ENCODE peak calls at places on chromosomes 7 and 10, in seven cellular contexts. One of them, this sample, is unnamed.
A peak's percentile ranks its signal among the peaks of the same experiment; 100 is the strongest.

GRCh38 chr10:115093776-115094361 is 704 bp downstream of the ATRNL1 start:
- DNase-seq in substantia nigra: no peak
- DNase-seq in CD4-positive, alpha-beta memory T cell: no peak
- DNase-seq in cardiac muscle cell: peak; percentile 23
- DNase-seq in tibial nerve: no peak
- DNase-seq in RWPE1: no peak
- DNase-seq in SJSA1: no peak
- DNase-seq in this sample: no peak

GRCh38 chr7:90210925-90211324 is 615 bp upstream of the STEAP2 start:
- DNase-seq in substantia nigra: no peak
- DNase-seq in CD4-positive, alpha-beta memory T cell: no peak
- DNase-seq in cardiac muscle cell: peak; percentile 9
- DNase-seq in tibial nerve: no peak
- DNase-seq in RWPE1: no peak
- DNase-seq in SJSA1: no peak
- DNase-seq in this sample: no peak

GRCh38 chr7:48116043-48116442 is 27.0 kb downstream of the UPP1 start:
- DNase-seq in substantia nigra: no peak
- DNase-seq in CD4-positive, alpha-beta memory T cell: no peak
- DNase-seq in cardiac muscle cell: no peak
- DNase-seq in tibial nerve: no peak
- DNase-seq in RWPE1: no peak
- DNase-seq in SJSA1: no peak
- DNase-seq in this sample: no peak

GRCh38 chr7:99623702-99624447 is 7.1 kb downstream of the ZSCAN25 start:
- DNase-seq in substantia nigra: no peak
- DNase-seq in CD4-positive, alpha-beta memory T cell: no peak
- DNase-seq in cardiac muscle cell: no peak
- DNase-seq in tibial nerve: no peak
- DNase-seq in RWPE1: no peak
- DNase-seq in SJSA1: no peak
- DNase-seq in this sample: no peak

GRCh38 chr7:41891967-41892755 is 189.3 kb upstream of the INHBA start:
- DNase-seq in substantia nigra: no peak
- DNase-seq in CD4-positive, alpha-beta memory T cell: no peak
- DNase-seq in cardiac muscle cell: peak; percentile 28
- DNase-seq in tibial nerve: no peak
- DNase-seq in RWPE1: no peak
- DNase-seq in SJSA1: no peak
- DNase-seq in this sample: no peak

GRCh38 chr7:45161842-45162241 is 4.3 kb downstream of the RAMP3 start:
- DNase-seq in substantia nigra: no peak
- DNase-seq in CD4-positive, alpha-beta memory T cell: no peak
- DNase-seq in cardiac muscle cell: no peak
- DNase-seq in tibial nerve: no peak
- DNase-seq in RWPE1: no peak
- DNase-seq in SJSA1: no peak
- DNase-seq in this sample: no peak

GRCh38 chr7:47221826-47222225 is 360.1 kb downstream of the TNS3 start:
- DNase-seq in substantia nigra: no peak
- DNase-seq in CD4-positive, alpha-beta memory T cell: no peak
- DNase-seq in cardiac muscle cell: no peak
- DNase-seq in tibial nerve: no peak
- DNase-seq in RWPE1: no peak
- DNase-seq in SJSA1: no peak
- DNase-seq in this sample: no peak

GRCh38 chr10:100327701-100328009 is 2.4 kb downstream of the PKD2L1 start:
- DNase-seq in substantia nigra: no peak
- DNase-seq in CD4-positive, alpha-beta memory T cell: no peak
- DNase-seq in cardiac muscle cell: no peak
- DNase-seq in tibial nerve: no peak
- DNase-seq in RWPE1: no peak
- DNase-seq in SJSA1: no peak
- DNase-seq in this sample: no peak

GRCh38 chr7:74183653-74184450 is 9.7 kb downstream of the EIF4H start:
- DNase-seq in substantia nigra: no peak
- DNase-seq in CD4-positive, alpha-beta memory T cell: no peak
- DNase-seq in cardiac muscle cell: no peak
- DNase-seq in tibial nerve: no peak
- DNase-seq in RWPE1: no peak
- DNase-seq in SJSA1: no peak
- DNase-seq in this sample: no peak

GRCh38 chr10:130171196-130171595 is 35.0 kb downstream of the GLRX3 start:
- DNase-seq in substantia nigra: no peak
- DNase-seq in CD4-positive, alpha-beta memory T cell: peak; percentile 56
- DNase-seq in cardiac muscle cell: no peak
- DNase-seq in tibial nerve: no peak
- DNase-seq in RWPE1: no peak
- DNase-seq in SJSA1: no peak
- DNase-seq in this sample: no peak

GRCh38 chr10:121579656-121580055 is 18.6 kb downstream of the FGFR2 start:
- DNase-seq in substantia nigra: no peak
- DNase-seq in CD4-positive, alpha-beta memory T cell: no peak
- DNase-seq in cardiac muscle cell: no peak
- DNase-seq in tibial nerve: no peak
- DNase-seq in RWPE1: peak; percentile 82
- DNase-seq in SJSA1: no peak
- DNase-seq in this sample: no peak

GRCh38 chr10:89700914-89701237 is 514 bp upstream of the KIF20B start:
- DNase-seq in substantia nigra: no peak
- DNase-seq in CD4-positive, alpha-beta memory T cell: no peak
- DNase-seq in cardiac muscle cell: no peak
- DNase-seq in tibial nerve: no peak
- DNase-seq in RWPE1: no peak
- DNase-seq in SJSA1: no peak
- DNase-seq in this sample: no peak

GRCh38 chr10:74967850-74968620 is 141.6 kb downstream of the KAT6B start:
- DNase-seq in substantia nigra: no peak
- DNase-seq in CD4-positive, alpha-beta memory T cell: peak; percentile 16
- DNase-seq in cardiac muscle cell: no peak
- DNase-seq in tibial nerve: no peak
- DNase-seq in RWPE1: peak; percentile 15
- DNase-seq in SJSA1: no peak
- DNase-seq in this sample: no peak

GRCh38 chr10:89549510-89549909 is 14.1 kb upstream of the SLC16A12 start:
- DNase-seq in substantia nigra: no peak
- DNase-seq in CD4-positive, alpha-beta memory T cell: no peak
- DNase-seq in cardiac muscle cell: no peak
- DNase-seq in tibial nerve: no peak
- DNase-seq in RWPE1: peak; percentile 61
- DNase-seq in SJSA1: no peak
- DNase-seq in this sample: no peak

GRCh38 chr10:73810358-73810734 is 1.1 kb downstream of the NDST2 start:
- DNase-seq in substantia nigra: no peak
- DNase-seq in CD4-positive, alpha-beta memory T cell: no peak
- DNase-seq in cardiac muscle cell: no peak
- DNase-seq in tibial nerve: no peak
- DNase-seq in RWPE1: no peak
- DNase-seq in SJSA1: no peak
- DNase-seq in this sample: no peak

GRCh38 chr10:111131168-111131799 is 54.5 kb downstream of the ADRA2A start:
- DNase-seq in substantia nigra: no peak
- DNase-seq in CD4-positive, alpha-beta memory T cell: no peak
- DNase-seq in cardiac muscle cell: no peak
- DNase-seq in tibial nerve: no peak
- DNase-seq in RWPE1: no peak
- DNase-seq in SJSA1: no peak
- DNase-seq in this sample: no peak

GRCh38 chr7:69062020-69062760 is 536.1 kb upstream of the AUTS2 start:
- DNase-seq in substantia nigra: no peak
- DNase-seq in CD4-positive, alpha-beta memory T cell: no peak
- DNase-seq in cardiac muscle cell: no peak
- DNase-seq in tibial nerve: no peak
- DNase-seq in RWPE1: no peak
- DNase-seq in SJSA1: no peak
- DNase-seq in this sample: no peak

GRCh38 chr10:4650109-4650508 is 175.9 kb upstream of the AKR1E2 start:
- DNase-seq in substantia nigra: no peak
- DNase-seq in CD4-positive, alpha-beta memory T cell: no peak
- DNase-seq in cardiac muscle cell: no peak
- DNase-seq in tibial nerve: no peak
- DNase-seq in RWPE1: no peak
- DNase-seq in SJSA1: peak; percentile 42
- DNase-seq in this sample: no peak

GRCh38 chr7:74405899-74406512 is 47.7 kb upstream of the GTF2IRD1 start:
- DNase-seq in substantia nigra: no peak
- DNase-seq in CD4-positive, alpha-beta memory T cell: no peak
- DNase-seq in cardiac muscle cell: no peak
- DNase-seq in tibial nerve: no peak
- DNase-seq in RWPE1: no peak
- DNase-seq in SJSA1: no peak
- DNase-seq in this sample: no peak

GRCh38 chr7:137873524-137873923 is 26.8 kb upstream of the DGKI start:
- DNase-seq in substantia nigra: no peak
- DNase-seq in CD4-positive, alpha-beta memory T cell: no peak
- DNase-seq in cardiac muscle cell: no peak
- DNase-seq in tibial nerve: no peak
- DNase-seq in RWPE1: no peak
- DNase-seq in SJSA1: peak; percentile 60
- DNase-seq in this sample: no peak

GRCh38 chr10:85674851-85675250 is 691.7 kb downstream of the GRID1 start:
- DNase-seq in substantia nigra: no peak
- DNase-seq in CD4-positive, alpha-beta memory T cell: no peak
- DNase-seq in cardiac muscle cell: no peak
- DNase-seq in tibial nerve: no peak
- DNase-seq in RWPE1: no peak
- DNase-seq in SJSA1: no peak
- DNase-seq in this sample: no peak

DNA sequence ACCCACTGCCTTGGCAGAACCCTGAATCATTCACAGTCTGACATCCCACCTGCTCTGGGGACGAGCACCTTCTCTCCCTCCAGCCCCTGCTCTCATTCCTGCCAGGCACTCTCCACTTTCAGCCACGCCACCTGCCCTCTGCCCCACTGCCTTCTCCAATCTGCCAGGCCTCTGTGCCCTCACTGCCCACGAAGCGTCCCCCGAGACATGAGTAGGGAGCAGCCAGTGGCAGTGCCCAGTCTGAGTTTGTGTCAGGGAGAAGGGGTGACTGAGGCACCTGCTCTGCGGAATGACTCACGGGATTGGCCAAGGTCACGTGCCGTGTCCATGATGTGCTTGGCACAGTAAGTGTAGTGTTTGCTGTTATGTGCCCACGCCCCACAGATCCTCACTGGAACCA is 215.2 kb upstream of the PPP2R2D start:
- DNase-seq in substantia nigra: no peak
- DNase-seq in CD4-positive, alpha-beta memory T cell: no peak
- DNase-seq in cardiac muscle cell: no peak
- DNase-seq in tibial nerve: no peak
- DNase-seq in RWPE1: no peak
- DNase-seq in SJSA1: no peak
- DNase-seq in this sample: no peak
- H3K27ac ChIP-seq in substantia nigra: no peak overlapping the region
- H3K27ac ChIP-seq in CD4-positive, alpha-beta memory T cell: no peak overlapping the region
- H3K27ac ChIP-seq in cardiac muscle cell: no peak overlapping the region
- H3K27ac ChIP-seq in tibial nerve: no peak overlapping the region
- H3K27ac ChIP-seq in RWPE1: no peak overlapping the region
- H3K27ac ChIP-seq in SJSA1: no peak overlapping the region
- H3K27ac ChIP-seq in this sample: no peak overlapping the region

GRCh38 chr10:77560052-77560451 is 77.6 kb downstream of the KCNMA1 start:
- DNase-seq in substantia nigra: no peak
- DNase-seq in CD4-positive, alpha-beta memory T cell: no peak
- DNase-seq in cardiac muscle cell: no peak
- DNase-seq in tibial nerve: no peak
- DNase-seq in RWPE1: no peak
- DNase-seq in SJSA1: no peak
- DNase-seq in this sample: no peak

GRCh38 chr10:77553966-77554365 is 83.6 kb downstream of the KCNMA1 start:
- DNase-seq in substantia nigra: no peak
- DNase-seq in CD4-positive, alpha-beta memory T cell: no peak
- DNase-seq in cardiac muscle cell: no peak
- DNase-seq in tibial nerve: no peak
- DNase-seq in RWPE1: no peak
- DNase-seq in SJSA1: no peak
- DNase-seq in this sample: no peak

GRCh38 chr10:77555591-77556212 is 81.9 kb downstream of the KCNMA1 start:
- DNase-seq in substantia nigra: no peak
- DNase-seq in CD4-positive, alpha-beta memory T cell: no peak
- DNase-seq in cardiac muscle cell: no peak
- DNase-seq in tibial nerve: no peak
- DNase-seq in RWPE1: no peak
- DNase-seq in SJSA1: no peak
- DNase-seq in this sample: no peak

GRCh38 chr10:77554996-77555397 is 82.6 kb downstream of the KCNMA1 start:
- DNase-seq in substantia nigra: no peak
- DNase-seq in CD4-positive, alpha-beta memory T cell: no peak
- DNase-seq in cardiac muscle cell: no peak
- DNase-seq in tibial nerve: peak; percentile 29
- DNase-seq in RWPE1: no peak
- DNase-seq in SJSA1: no peak
- DNase-seq in this sample: no peak

GRCh38 chr10:77556990-77557601 is 80.5 kb downstream of the KCNMA1 start:
- DNase-seq in substantia nigra: no peak
- DNase-seq in CD4-positive, alpha-beta memory T cell: no peak
- DNase-seq in cardiac muscle cell: no peak
- DNase-seq in tibial nerve: no peak
- DNase-seq in RWPE1: no peak
- DNase-seq in SJSA1: no peak
- DNase-seq in this sample: no peak
- H3K27ac ChIP-seq in substantia nigra: no peak overlapping the region
- H3K27ac ChIP-seq in CD4-positive, alpha-beta memory T cell: no peak overlapping the region
- H3K27ac ChIP-seq in cardiac muscle cell: no peak overlapping the region
- H3K27ac ChIP-seq in tibial nerve: no peak overlapping the region
- H3K27ac ChIP-seq in RWPE1: no peak overlapping the region
- H3K27ac ChIP-seq in SJSA1: no peak overlapping the region
- H3K27ac ChIP-seq in this sample: no peak overlapping the region

GRCh38 chr10:58645762-58646161 is 133.1 kb downstream of the BICC1 start:
- DNase-seq in substantia nigra: no peak
- DNase-seq in CD4-positive, alpha-beta memory T cell: no peak
- DNase-seq in cardiac muscle cell: no peak
- DNase-seq in tibial nerve: no peak
- DNase-seq in RWPE1: no peak
- DNase-seq in SJSA1: no peak
- DNase-seq in this sample: no peak
- H3K27ac ChIP-seq in substantia nigra: no peak overlapping the region
- H3K27ac ChIP-seq in CD4-positive, alpha-beta memory T cell: no peak overlapping the region
- H3K27ac ChIP-seq in cardiac muscle cell: no peak overlapping the region
- H3K27ac ChIP-seq in tibial nerve: no peak overlapping the region
- H3K27ac ChIP-seq in RWPE1: no peak overlapping the region
- H3K27ac ChIP-seq in SJSA1: no peak overlapping the region
- H3K27ac ChIP-seq in this sample: no peak overlapping the region

GRCh38 chr10:7788640-7789335 is 811 bp downstream of the ATP5F1C start:
- DNase-seq in substantia nigra: no peak
- DNase-seq in CD4-positive, alpha-beta memory T cell: no peak
- DNase-seq in cardiac muscle cell: peak; percentile 52
- DNase-seq in tibial nerve: no peak
- DNase-seq in RWPE1: peak; percentile 38
- DNase-seq in SJSA1: no peak
- DNase-seq in this sample: no peak

GRCh38 chr10:7789390-7789789 is 1.4 kb downstream of the ATP5F1C start:
- DNase-seq in substantia nigra: no peak
- DNase-seq in CD4-positive, alpha-beta memory T cell: no peak
- DNase-seq in cardiac muscle cell: peak; percentile 41
- DNase-seq in tibial nerve: no peak
- DNase-seq in RWPE1: peak; percentile 13
- DNase-seq in SJSA1: no peak
- DNase-seq in this sample: no peak

GRCh38 chr10:7787857-7788639 is at the start of the genes ATP5F1C and KIN:
- DNase-seq in substantia nigra: peak; percentile 96
- DNase-seq in CD4-positive, alpha-beta memory T cell: peak; percentile 96
- DNase-seq in cardiac muscle cell: peak; percentile 98
- DNase-seq in tibial nerve: peak; percentile 94
- DNase-seq in RWPE1: peak; percentile 98
- DNase-seq in SJSA1: peak; percentile 95
- DNase-seq in this sample: peak; percentile 97

GRCh38 chr10:7792541-7792940 is 4.6 kb downstream of the ATP5F1C start:
- DNase-seq in substantia nigra: no peak
- DNase-seq in CD4-positive, alpha-beta memory T cell: no peak
- DNase-seq in cardiac muscle cell: no peak
- DNase-seq in tibial nerve: no peak
- DNase-seq in RWPE1: no peak
- DNase-seq in SJSA1: no peak
- DNase-seq in this sample: no peak

GRCh38 chr10:7787150-7787856 is 490 bp downstream of the KIN start:
- DNase-seq in substantia nigra: no peak
- DNase-seq in CD4-positive, alpha-beta memory T cell: no peak
- DNase-seq in cardiac muscle cell: no peak
- DNase-seq in tibial nerve: no peak
- DNase-seq in RWPE1: peak; percentile 42
- DNase-seq in SJSA1: peak; percentile 20
- DNase-seq in this sample: no peak
- H3K27ac ChIP-seq in substantia nigra: peak overlapping the region; percentile 71
- H3K27ac ChIP-seq in CD4-positive, alpha-beta memory T cell: peak overlapping the region; percentile 75
- H3K27ac ChIP-seq in cardiac muscle cell: peak overlapping the region; percentile 77
- H3K27ac ChIP-seq in tibial nerve: peak overlapping the region; percentile 87
- H3K27ac ChIP-seq in RWPE1: peak overlapping the region; percentile 80
- H3K27ac ChIP-seq in SJSA1: peak overlapping the region; percentile 48
- H3K27ac ChIP-seq in this sample: peak overlapping the region; percentile 73

This sample was measured in CD8-positive, alpha-beta T cell.